ENCODE peak calls at places on chromosomes 5 and 9, in five cellular contexts. One of them, this sample, is unnamed.

GRCh38 chr5:178335287-178336030 is 102.9 kb upstream of the PHYKPL start:
- DNase-seq in stimulated activated CD4-positive, alpha-beta T cell treated with anti-CD3 and anti-CD28 coated beads, Interleukin-2, amount 100 ng/mL, for 4 hours: no peak
- DNase-seq in stimulated activated naive CD4-positive, alpha-beta T cell: no peak
- DNase-seq in effector memory CD8-positive, alpha-beta T cell: no peak
- DNase-seq in GM12891: no peak
- DNase-seq in this sample: no peak

GRCh38 chr5:30042677-30043076 is 1150.8 kb upstream of the CDH6 start:
- DNase-seq in effector memory CD8-positive, alpha-beta T cell: no peak
- DNase-seq in GM12891: no peak
- DNase-seq in stimulated activated naive CD4-positive, alpha-beta T cell: no peak
- DNase-seq in stimulated activated CD4-positive, alpha-beta T cell treated with anti-CD3 and anti-CD28 coated beads, Interleukin-2, amount 100 ng/mL, for 4 hours: no peak
- DNase-seq in this sample: no peak

GRCh38 chr5:33479321-33479720 is 38.6 kb downstream of the TARS1 start:
- DNase-seq in GM12891: no peak
- DNase-seq in stimulated activated CD4-positive, alpha-beta T cell treated with anti-CD3 and anti-CD28 coated beads, Interleukin-2, amount 100 ng/mL, for 4 hours: no peak
- DNase-seq in stimulated activated naive CD4-positive, alpha-beta T cell: no peak
- DNase-seq in effector memory CD8-positive, alpha-beta T cell: no peak
- DNase-seq in this sample: no peak

GRCh38 chr5:773517-774264 is 10.8 kb downstream of the ZDHHC11B start:
- DNase-seq in GM12891: no peak
- DNase-seq in stimulated activated CD4-positive, alpha-beta T cell treated with anti-CD3 and anti-CD28 coated beads, Interleukin-2, amount 100 ng/mL, for 4 hours: no peak
- DNase-seq in effector memory CD8-positive, alpha-beta T cell: no peak
- DNase-seq in stimulated activated naive CD4-positive, alpha-beta T cell: no peak
- DNase-seq in this sample: no peak

GRCh38 chr5:1497795-1498622 is 25.8 kb downstream of the LPCAT1 start:
- DNase-seq in stimulated activated CD4-positive, alpha-beta T cell treated with anti-CD3 and anti-CD28 coated beads, Interleukin-2, amount 100 ng/mL, for 4 hours: no peak
- DNase-seq in stimulated activated naive CD4-positive, alpha-beta T cell: no peak
- DNase-seq in effector memory CD8-positive, alpha-beta T cell: no peak
- DNase-seq in GM12891: no peak
- DNase-seq in this sample: no peak

GRCh38 chr5:171226864-171227263 is 82.2 kb upstream of the TLX3 start:
- DNase-seq in GM12891: no peak
- DNase-seq in stimulated activated naive CD4-positive, alpha-beta T cell: no peak
- DNase-seq in stimulated activated CD4-positive, alpha-beta T cell treated with anti-CD3 and anti-CD28 coated beads, Interleukin-2, amount 100 ng/mL, for 4 hours: no peak
- DNase-seq in effector memory CD8-positive, alpha-beta T cell: no peak
- DNase-seq in this sample: no peak

GRCh38 chr9:20898885-20899554 is 132.4 kb downstream of the HACD4 start:
- DNase-seq in GM12891: no peak
- DNase-seq in effector memory CD8-positive, alpha-beta T cell: no peak
- DNase-seq in stimulated activated naive CD4-positive, alpha-beta T cell: no peak
- DNase-seq in stimulated activated CD4-positive, alpha-beta T cell treated with anti-CD3 and anti-CD28 coated beads, Interleukin-2, amount 100 ng/mL, for 4 hours: no peak
- DNase-seq in this sample: no peak

GRCh38 chr9:72292874-72293607 is 72.0 kb downstream of the ZFAND5 start:
- DNase-seq in stimulated activated CD4-positive, alpha-beta T cell treated with anti-CD3 and anti-CD28 coated beads, Interleukin-2, amount 100 ng/mL, for 4 hours: no peak
- DNase-seq in stimulated activated naive CD4-positive, alpha-beta T cell: no peak
- DNase-seq in GM12891: no peak
- DNase-seq in effector memory CD8-positive, alpha-beta T cell: no peak
- DNase-seq in this sample: no peak

GRCh38 chr5:58085800-58086199 is 374.1 kb downstream of the PLK2 start:
- DNase-seq in GM12891: no peak
- DNase-seq in effector memory CD8-positive, alpha-beta T cell: no peak
- DNase-seq in stimulated activated CD4-positive, alpha-beta T cell treated with anti-CD3 and anti-CD28 coated beads, Interleukin-2, amount 100 ng/mL, for 4 hours: no peak
- DNase-seq in stimulated activated naive CD4-positive, alpha-beta T cell: no peak
- DNase-seq in this sample: no peak

GRCh38 chr5:144017631-144018030 is 152.8 kb downstream of the YIPF5 start:
- DNase-seq in GM12891: no peak
- DNase-seq in stimulated activated naive CD4-positive, alpha-beta T cell: no peak
- DNase-seq in effector memory CD8-positive, alpha-beta T cell: no peak
- DNase-seq in stimulated activated CD4-positive, alpha-beta T cell treated with anti-CD3 and anti-CD28 coated beads, Interleukin-2, amount 100 ng/mL, for 4 hours: no peak
- DNase-seq in this sample: no peak

GRCh38 chr5:124980174-124980941 is 233.9 kb upstream of the ZNF608 start:
- DNase-seq in effector memory CD8-positive, alpha-beta T cell: no peak
- DNase-seq in GM12891: peak
- DNase-seq in stimulated activated CD4-positive, alpha-beta T cell treated with anti-CD3 and anti-CD28 coated beads, Interleukin-2, amount 100 ng/mL, for 4 hours: no peak
- DNase-seq in stimulated activated naive CD4-positive, alpha-beta T cell: no peak
- DNase-seq in this sample: no peak

GRCh38 chr9:37474438-37474837 is 9.2 kb upstream of the ZBTB5 start:
- DNase-seq in stimulated activated naive CD4-positive, alpha-beta T cell: no peak
- DNase-seq in GM12891: no peak
- DNase-seq in stimulated activated CD4-positive, alpha-beta T cell treated with anti-CD3 and anti-CD28 coated beads, Interleukin-2, amount 100 ng/mL, for 4 hours: no peak
- DNase-seq in effector memory CD8-positive, alpha-beta T cell: no peak
- DNase-seq in this sample: no peak

GRCh38 chr5:174608631-174609097 is 115.7 kb upstream of the MSX2 start:
- DNase-seq in effector memory CD8-positive, alpha-beta T cell: no peak
- DNase-seq in GM12891: no peak
- DNase-seq in stimulated activated CD4-positive, alpha-beta T cell treated with anti-CD3 and anti-CD28 coated beads, Interleukin-2, amount 100 ng/mL, for 4 hours: no peak
- DNase-seq in stimulated activated naive CD4-positive, alpha-beta T cell: no peak
- DNase-seq in this sample: no peak

GRCh38 chr5:141960449-141961323 is 2.7 kb upstream of the PCDH12 start:
- DNase-seq in stimulated activated CD4-positive, alpha-beta T cell treated with anti-CD3 and anti-CD28 coated beads, Interleukin-2, amount 100 ng/mL, for 4 hours: peak
- DNase-seq in stimulated activated naive CD4-positive, alpha-beta T cell: peak
- DNase-seq in GM12891: peak
- DNase-seq in effector memory CD8-positive, alpha-beta T cell: peak
- DNase-seq in this sample: peak

GRCh38 chr5:125134216-125135081 is 388.0 kb upstream of the ZNF608 start:
- DNase-seq in effector memory CD8-positive, alpha-beta T cell: no peak
- DNase-seq in GM12891: no peak
- DNase-seq in stimulated activated CD4-positive, alpha-beta T cell treated with anti-CD3 and anti-CD28 coated beads, Interleukin-2, amount 100 ng/mL, for 4 hours: no peak
- DNase-seq in stimulated activated naive CD4-positive, alpha-beta T cell: no peak
- DNase-seq in this sample: no peak

GRCh38 chr5:178526796-178527457 is 63.3 kb downstream of the COL23A1 start:
- DNase-seq in effector memory CD8-positive, alpha-beta T cell: no peak
- DNase-seq in stimulated activated CD4-positive, alpha-beta T cell treated with anti-CD3 and anti-CD28 coated beads, Interleukin-2, amount 100 ng/mL, for 4 hours: no peak
- DNase-seq in GM12891: no peak
- DNase-seq in stimulated activated naive CD4-positive, alpha-beta T cell: no peak
- DNase-seq in this sample: no peak

GRCh38 chr9:121992571-121993212 is 100.4 kb downstream of the TTLL11 start:
- DNase-seq in effector memory CD8-positive, alpha-beta T cell: peak
- DNase-seq in stimulated activated naive CD4-positive, alpha-beta T cell: peak
- DNase-seq in stimulated activated CD4-positive, alpha-beta T cell treated with anti-CD3 and anti-CD28 coated beads, Interleukin-2, amount 100 ng/mL, for 4 hours: peak
- DNase-seq in GM12891: peak
- DNase-seq in this sample: peak

GRCh38 chr9:2159521-2160417 is 144.6 kb downstream of the SMARCA2 start:
- DNase-seq in stimulated activated naive CD4-positive, alpha-beta T cell: no peak
- DNase-seq in GM12891: no peak
- DNase-seq in effector memory CD8-positive, alpha-beta T cell: no peak
- DNase-seq in stimulated activated CD4-positive, alpha-beta T cell treated with anti-CD3 and anti-CD28 coated beads, Interleukin-2, amount 100 ng/mL, for 4 hours: no peak
- DNase-seq in this sample: no peak

GRCh38 chr5:108266235-108266634 is 115.7 kb downstream of the FBXL17 start:
- DNase-seq in effector memory CD8-positive, alpha-beta T cell: no peak
- DNase-seq in GM12891: no peak
- DNase-seq in stimulated activated CD4-positive, alpha-beta T cell treated with anti-CD3 and anti-CD28 coated beads, Interleukin-2, amount 100 ng/mL, for 4 hours: no peak
- DNase-seq in stimulated activated naive CD4-positive, alpha-beta T cell: no peak
- DNase-seq in this sample: no peak

GRCh38 chr5:129905467-129906176 is 1.4 kb downstream of the CHSY3 start:
- DNase-seq in stimulated activated naive CD4-positive, alpha-beta T cell: no peak
- DNase-seq in stimulated activated CD4-positive, alpha-beta T cell treated with anti-CD3 and anti-CD28 coated beads, Interleukin-2, amount 100 ng/mL, for 4 hours: no peak
- DNase-seq in GM12891: no peak
- DNase-seq in effector memory CD8-positive, alpha-beta T cell: no peak
- DNase-seq in this sample: no peak

GRCh38 chr9:114484854-114485443 is 20.3 kb downstream of the WHRN start:
- DNase-seq in effector memory CD8-positive, alpha-beta T cell: no peak
- DNase-seq in stimulated activated naive CD4-positive, alpha-beta T cell: no peak
- DNase-seq in stimulated activated CD4-positive, alpha-beta T cell treated with anti-CD3 and anti-CD28 coated beads, Interleukin-2, amount 100 ng/mL, for 4 hours: peak
- DNase-seq in GM12891: no peak
- DNase-seq in this sample: no peak

GRCh38 chr5:61331407-61332368 is at the start of gene ZSWIM6:
- DNase-seq in effector memory CD8-positive, alpha-beta T cell: peak
- DNase-seq in GM12891: peak
- DNase-seq in stimulated activated CD4-positive, alpha-beta T cell treated with anti-CD3 and anti-CD28 coated beads, Interleukin-2, amount 100 ng/mL, for 4 hours: peak
- DNase-seq in stimulated activated naive CD4-positive, alpha-beta T cell: peak
- DNase-seq in this sample: peak

GRCh38 chr5:134892282-134892681 is 12.6 kb upstream of the PCBD2 start:
- DNase-seq in effector memory CD8-positive, alpha-beta T cell: no peak
- DNase-seq in stimulated activated naive CD4-positive, alpha-beta T cell: no peak
- DNase-seq in stimulated activated CD4-positive, alpha-beta T cell treated with anti-CD3 and anti-CD28 coated beads, Interleukin-2, amount 100 ng/mL, for 4 hours: no peak
- DNase-seq in GM12891: no peak
- DNase-seq in this sample: no peak

This sample was measured in naive thymus-derived CD4-positive, alpha-beta T cell.